ENCODE peak calls at places on chromosomes 1 and 21, in ten cellular contexts. P is body of pancreas, Q is cardiac muscle cell, W is thoracic aorta, B is mesendoderm, D is SJSA1, E is mesenchymal stem cell, S is spleen, R is psoas muscle, G is aorta. H is an unnamed sample.
A peak's percentile ranks its signal among the peaks of the same experiment; 100 is the strongest.

GRCh38 chr1:20551161-20551560 is 1.2 kb upstream of the FAM43B start:
- DNase-seq in D (no peak), S (no peak), P (peak; percentile 17), G (no peak), B (no peak), W (no peak), R (no peak), E (no peak), Q (peak; percentile 27), H (no peak)

GRCh38 chr1:226886142-226886901 is 15.9 kb downstream of the PSEN2 start:
- DNase-seq in E (no peak), Q (no peak), S (peak; percentile 47), D (no peak), R (no peak), G (no peak), B (no peak), P (no peak), W (no peak), H (no peak)

GRCh38 chr1:99850458-99850974 is 355 bp downstream of the AGL start:
- DNase-seq in E (no peak), R (no peak), W (no peak), Q (peak; percentile 16), G (no peak), B (no peak), S (no peak), P (no peak), D (no peak), H (no peak)

GRCh38 chr1:147214842-147215539 is 10.1 kb downstream of the FMO5 start:
- DNase-seq in W (no peak), E (no peak), G (no peak), S (no peak), R (no peak), B (no peak), D (no peak), P (no peak), Q (peak; percentile 12), H (no peak)

GRCh38 chr1:224554056-224554455 is 62.1 kb upstream of the CNIH3 start:
- DNase-seq in G (no peak), Q (no peak), E (no peak), S (no peak), W (no peak), P (no peak), B (no peak), D (no peak), R (no peak), H (no peak)

GRCh38 chr1:234111458-234112142 is 207.1 kb downstream of the SLC35F3 start:
- DNase-seq in B (peak; percentile 92), E (peak; percentile 24), G (no peak), S (no peak), W (no peak), Q (peak; percentile 17), P (peak; percentile 12), R (no peak), D (no peak), H (peak; percentile 15)

GRCh38 chr1:167455786-167456446 is 62.4 kb downstream of the CD247 start:
- DNase-seq in S (no peak), R (no peak), G (no peak), Q (peak; percentile 24), P (peak; percentile 27), E (peak; percentile 30), B (peak; percentile 45), W (no peak), D (no peak), H (peak; percentile 78)

GRCh38 chr21:39034590-39035536 is 148.4 kb downstream of the PSMG1 start:
- DNase-seq in W (no peak), R (no peak), E (no peak), D (no peak), P (no peak), G (peak; percentile 39), B (no peak), Q (no peak), S (no peak), H (no peak)

GRCh38 chr1:145977486-145978476 is 13.3 kb downstream of the POLR3GL start:
- DNase-seq in B (peak; percentile 94), Q (peak; percentile 89), S (peak; percentile 88), W (peak; percentile 50), E (peak; percentile 82), D (peak; percentile 77), P (peak; percentile 92), R (peak; percentile 77), G (peak; percentile 82), H (peak; percentile 86)

GRCh38 chr1:229283183-229283611 is 12.3 kb downstream of the RAB4A start:
- DNase-seq in G (no peak), P (no peak), R (peak; percentile 53), W (no peak), D (no peak), B (no peak), Q (no peak), S (no peak), E (no peak), H (no peak)

GRCh38 chr1:31111290-31111951 is 45.9 kb upstream of the PUM1 start:
- DNase-seq in B (peak; percentile 60), S (no peak), W (no peak), G (peak; percentile 82), Q (peak; percentile 91), R (peak; percentile 72), D (no peak), E (peak; percentile 56), P (peak; percentile 22), H (peak; percentile 60)

DNA sequence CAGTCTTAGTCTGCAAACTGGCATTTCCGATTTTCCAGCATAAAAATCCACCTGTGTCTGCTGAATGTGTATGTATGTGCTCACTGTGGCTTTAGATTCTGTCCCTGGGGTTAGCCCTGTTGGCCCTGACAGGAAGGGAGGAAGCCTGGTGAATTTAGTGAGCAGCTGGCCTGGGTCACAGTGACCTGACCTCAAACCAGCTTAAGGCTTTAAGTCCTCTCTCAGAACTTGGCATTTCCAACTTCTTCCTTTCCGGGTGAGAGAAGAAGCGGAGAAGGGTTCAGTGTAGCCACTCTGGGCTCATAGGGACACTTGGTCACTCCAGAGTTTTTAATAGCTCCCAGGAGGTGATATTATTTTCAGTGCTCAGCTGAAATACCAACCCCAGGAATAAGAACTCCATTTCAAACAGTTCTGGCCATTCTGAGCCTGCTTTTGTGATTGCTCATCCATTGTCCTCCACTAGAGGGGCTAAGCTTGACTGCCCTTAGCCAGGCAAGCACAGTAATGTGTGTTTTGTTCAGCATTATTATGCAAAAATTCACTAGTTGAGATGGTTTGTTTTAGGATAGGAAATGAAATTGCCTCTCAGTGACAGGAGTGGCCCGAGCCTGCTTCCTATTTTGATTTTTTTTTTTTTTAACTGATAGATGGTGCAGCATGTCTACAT is 2.5 kb upstream of the OLFML3 start:
- DNase-seq in W (no peak), D (peak; percentile 68), B (peak; percentile 71), R (peak; percentile 73), E (peak; percentile 62), Q (peak; percentile 70), S (no peak), P (peak; percentile 20), G (no peak), H (peak; percentile 54)
- H3K27ac ChIP-seq in W (peak overlapping the region; percentile 26), D (peak overlapping the region; percentile 55), B (no peak overlapping the region), R (peak overlapping the region; percentile 71), E (peak overlapping the region; percentile 78), Q (peak overlapping the region; percentile 54), S (peak overlapping the region; percentile 55), P (no peak overlapping the region), G (no peak overlapping the region), H (peak overlapping the region; percentile 17)

DNA sequence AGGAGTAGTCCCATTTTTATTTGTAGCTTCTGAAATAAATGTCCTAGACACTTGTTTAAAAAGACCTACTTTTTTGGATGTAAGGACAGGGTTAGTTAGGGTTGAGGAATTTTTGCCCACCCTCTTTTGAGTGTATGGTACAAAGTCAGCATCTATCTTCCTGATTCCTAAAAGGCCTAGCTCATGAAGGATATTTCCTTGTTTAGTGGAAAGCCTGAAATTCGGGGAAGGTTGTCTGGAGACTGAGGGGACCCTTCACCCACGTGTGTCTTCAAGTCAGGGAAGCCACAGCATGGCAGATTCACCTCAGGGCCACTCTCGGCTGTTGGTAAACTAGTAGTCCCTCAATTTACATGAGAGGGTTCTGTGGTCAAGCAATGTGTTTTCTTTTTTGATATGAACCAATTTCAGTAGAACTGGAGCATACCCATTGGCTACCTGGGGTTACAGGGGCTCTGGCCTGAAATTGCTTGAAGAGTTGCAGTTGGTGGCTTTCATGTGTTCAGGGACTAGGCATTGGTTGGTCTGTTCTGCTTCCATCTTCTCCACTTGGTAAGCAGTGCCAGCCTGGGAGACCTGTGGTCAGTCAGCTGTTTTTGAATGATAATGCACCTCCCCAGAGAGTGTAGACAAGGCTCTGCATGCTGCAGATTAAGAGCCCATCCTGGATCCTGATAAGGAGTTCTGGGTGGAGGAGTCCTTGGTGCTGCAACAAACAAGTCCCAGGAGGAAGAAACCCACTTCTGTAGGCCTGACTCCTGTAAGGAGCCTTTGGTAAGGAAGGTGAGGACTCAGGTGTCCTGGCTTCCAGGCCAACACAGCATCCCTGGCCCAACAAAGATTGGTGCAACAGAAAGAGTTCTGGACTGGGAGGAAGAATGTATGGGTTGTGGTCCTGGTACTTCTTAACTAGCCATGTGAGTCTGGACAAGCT is 6.3 kb downstream of the BTG2 start:
- DNase-seq in G (no peak), S (no peak), P (peak; percentile 22), W (no peak), D (no peak), R (no peak), B (no peak), Q (no peak), E (peak; percentile 20), H (no peak)
- H3K27me3 ChIP-seq in G (no peaks in the 10 kb centered on the region), S (no peaks in the 10 kb centered on the region), P (no peaks in the 10 kb centered on the region), W (no peaks in the 10 kb centered on the region), D (no peaks in the 10 kb centered on the region), R (no peaks in the 10 kb centered on the region), B (no peaks in the 10 kb centered on the region), Q (no peaks in the 10 kb centered on the region), E (peaks cover 5% of the 10 kb centered on the region), H (no peaks in the 10 kb centered on the region)

DNA sequence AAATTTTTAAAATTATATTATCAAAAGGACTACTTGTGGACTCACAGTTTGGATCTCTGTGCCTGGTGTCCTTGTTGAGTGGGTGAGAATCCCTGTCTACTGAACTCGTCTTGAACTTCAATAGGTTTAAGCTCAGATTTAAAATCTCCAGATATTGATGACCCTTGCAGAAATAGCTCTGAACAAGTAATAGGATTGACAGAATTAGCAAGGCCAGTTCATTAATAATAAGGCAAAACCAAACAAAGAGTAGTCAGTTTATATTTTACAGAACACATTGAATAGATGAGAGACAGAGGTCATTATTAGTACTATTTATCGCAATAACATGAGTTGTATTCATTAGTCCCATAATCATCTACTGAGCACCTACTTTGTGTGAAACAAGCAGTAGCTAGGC is at the start of gene PDC:
- DNase-seq in E (no peak), W (no peak), R (no peak), B (no peak), P (no peak), Q (no peak), S (no peak), G (no peak), D (no peak), H (no peak)
- H3K27ac ChIP-seq in E (no peak within 1 kb of the TSS), W (no peak within 1 kb of the TSS), R (no peak within 1 kb of the TSS), B (no peak within 1 kb of the TSS), P (no peak within 1 kb of the TSS), Q (no peak within 1 kb of the TSS), S (no peak within 1 kb of the TSS), G (no peak within 1 kb of the TSS), D (no peak within 1 kb of the TSS), H (no peak within 1 kb of the TSS)

DNA sequence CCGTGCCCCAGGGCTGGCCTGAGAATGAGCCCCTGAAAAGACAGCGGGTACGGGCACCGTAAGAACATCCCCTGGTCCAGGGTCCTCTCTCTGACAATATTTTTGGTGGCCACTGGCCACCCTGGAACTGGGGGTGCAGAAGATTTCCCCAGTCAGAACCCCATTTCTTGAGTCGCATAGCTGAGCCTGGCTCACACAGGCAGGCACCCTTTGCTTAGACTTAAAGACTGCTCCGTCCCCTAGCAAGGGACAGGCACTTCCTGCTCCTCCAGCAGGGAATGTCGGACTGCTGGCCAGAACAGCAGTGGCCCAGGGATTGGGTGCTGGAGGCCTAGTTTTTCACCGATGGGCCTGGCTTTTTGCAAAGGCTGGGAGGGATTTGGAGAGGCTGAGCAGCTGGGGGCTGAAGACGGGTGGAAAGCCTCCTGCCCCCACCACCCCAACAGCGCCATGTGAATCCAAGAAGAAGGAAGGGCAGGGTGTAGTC is 4.3 kb downstream of the OLIG2 start:
- DNase-seq in G (no peak), R (no peak), P (no peak), D (no peak), B (no peak), E (no peak), S (no peak), Q (no peak), W (no peak), H (no peak)
- H3K27me3 ChIP-seq in G (no peaks in the 10 kb centered on the region), R (no peaks in the 10 kb centered on the region), P (peaks cover 41% of the 10 kb centered on the region), D (peaks cover 88% of the 10 kb centered on the region), B (peaks cover 86% of the 10 kb centered on the region), E (peaks cover 90% of the 10 kb centered on the region), S (peaks cover 91% of the 10 kb centered on the region), Q (peaks cover 100% of the 10 kb centered on the region), W (no peaks in the 10 kb centered on the region), H (peaks cover 4% of the 10 kb centered on the region)

H was measured in right cardiac atrium.